ENCODE peak calls at places on chromosomes 11 and 22, in seven cellular contexts. O is cardiac muscle cell; F is H9; W is stimulated activated effector memory CD8-positive, alpha-beta T cell treated with anti-CD3 and anti-CD28 coated beads, Interleukin-12 subunit alpha, Interleukin-12 subunit beta, amount 100 ng/mL, for 72 hours; Y is fibroblast of mammary gland; H is HFF-Myc; V is CD8-positive, alpha-beta memory T cell. U is an unnamed sample.

GRCh38 chr11:69492201-69492991 is 10.9 kb downstream of the LINC01488 start:
- DNase-seq in O (no peak), H (no peak), Y (peak), W (no peak), V (no peak), F (no peak), U (no peak)

GRCh38 chr11:45182902-45183301 is 36.5 kb downstream of the PRDM11 start:
- DNase-seq in H (no peak), Y (peak), V (no peak), F (peak), W (no peak), O (peak), U (no peak)

GRCh38 chr11:130439160-130439519 is 9.3 kb upstream of the ADAMTS15 start:
- DNase-seq in W (no peak), Y (no peak), F (no peak), H (no peak), V (no peak), O (no peak), U (no peak)

GRCh38 chr11:27754035-27755017 is 54.1 kb upstream of the BDNF start:
- DNase-seq in F (no peak), W (no peak), H (no peak), Y (peak), O (no peak), V (no peak), U (no peak)

GRCh38 chr22:46587067-46587471 is 33.1 kb upstream of the GRAMD4 start:
- DNase-seq in Y (no peak), F (peak), V (no peak), W (no peak), H (no peak), O (no peak), U (no peak)

GRCh38 chr11:62104816-62105610 is 18.8 kb upstream of the INCENP start:
- DNase-seq in W (no peak), F (no peak), H (no peak), O (no peak), V (no peak), Y (peak), U (peak)

GRCh38 chr11:67024410-67024809 is 1.5 kb downstream of the SYT12 start:
- DNase-seq in O (no peak), W (peak), F (no peak), H (no peak), Y (no peak), V (peak), U (no peak)

GRCh38 chr11:3905080-3905953 is 49.9 kb downstream of the STIM1 start:
- DNase-seq in H (no peak), Y (peak), O (no peak), W (peak), V (peak), F (no peak), U (peak)

GRCh38 chr11:116895053-116895757 is 57.8 kb upstream of the APOA1 start:
- DNase-seq in Y (no peak), W (no peak), F (peak), H (no peak), O (peak), V (peak), U (no peak)

GRCh38 chr11:128776434-128777284 is 82.8 kb downstream of the FLI1 start:
- DNase-seq in V (peak), Y (peak), F (peak), H (no peak), W (peak), O (peak), U (no peak)

GRCh38 chr11:11036185-11037161 is 178.6 kb upstream of the ZBED5 start:
- DNase-seq in O (peak), H (peak), W (no peak), Y (peak), F (peak), V (peak), U (peak)

GRCh38 chr11:118908931-118909618 is 16.7 kb downstream of the BCL9L start:
- DNase-seq in Y (peak), V (peak), O (peak), H (peak), F (peak), W (no peak), U (peak)

GRCh38 chr22:40960137-40960536 is 9.0 kb downstream of the RBX1 start:
- DNase-seq in O (no peak), Y (no peak), V (no peak), W (no peak), H (no peak), F (no peak), U (no peak)

GRCh38 chr11:119892311-119892808 is 163.4 kb upstream of the NECTIN1 start:
- DNase-seq in V (no peak), F (no peak), W (no peak), Y (no peak), H (no peak), O (peak), U (no peak)

GRCh38 chr11:64870176-64870892 is 8.1 kb downstream of the EHD1 start:
- DNase-seq in F (no peak), Y (peak), O (peak), V (no peak), W (no peak), H (no peak), U (no peak)

GRCh38 chr22:37462983-37463382 is 23.2 kb downstream of the MFNG start:
- DNase-seq in W (no peak), F (peak), H (no peak), V (no peak), Y (peak), O (peak), U (no peak)

GRCh38 chr11:44559207-44559943 is 6.1 kb upstream of the CD82 start:
- DNase-seq in V (no peak), F (peak), O (no peak), Y (no peak), H (no peak), W (no peak), U (no peak)

GRCh38 chr22:20748082-20748481 is 25.8 kb upstream of the SERPIND1 start:
- DNase-seq in Y (no peak), F (no peak), H (no peak), V (no peak), W (no peak), O (no peak), U (no peak)

GRCh38 chr22:46587492-46588278 is 32.5 kb upstream of the GRAMD4 start:
- DNase-seq in H (no peak), F (peak), O (no peak), Y (no peak), W (no peak), V (no peak), U (no peak)

GRCh38 chr11:86464509-86465221 is 90.0 kb downstream of the CCDC81 start:
- DNase-seq in W (no peak), O (no peak), H (no peak), Y (no peak), F (no peak), V (no peak), U (no peak)

U was measured in AG09309.